ENCODE peak calls at places on chromosomes 3 and 15, in nine cellular contexts. G is CD8-positive, alpha-beta memory T cell; L is ovary; A is psoas muscle; E is cardiac muscle cell; J is heart right ventricle; B is heart left ventricle; M is brain microvascular endothelial cell; O is esophagus muscularis mucosa. P is an unnamed sample.

GRCh38 chr3:51332156-51332555 is 52.9 kb upstream of the MANF start:
- DNase-seq in G (no peak), L (no peak), A (no peak), E (no peak), J (no peak), B (no peak), M (no peak), O (peak), P (no peak)

GRCh38 chr15:67049351-67050044 is 15.9 kb upstream of the SMAD3 start:
- DNase-seq in G (no peak), L (no peak), A (no peak), E (peak), J (no peak), B (no peak), M (peak), O (no peak), P (no peak)

GRCh38 chr15:66364944-66365343 is 8.5 kb upstream of the TIPIN start:
- DNase-seq in G (no peak), L (no peak), A (no peak), E (no peak), J (no peak), B (no peak), M (no peak), O (no peak), P (no peak)

GRCh38 chr3:183980408-183980807 is 37.3 kb downstream of the ABCC5 start:
- DNase-seq in G (no peak), L (no peak), A (peak), E (no peak), J (no peak), B (no peak), M (no peak), O (no peak), P (no peak)

GRCh38 chr3:179666436-179667035 is 13.7 kb downstream of the USP13 start:
- DNase-seq in G (no peak), L (peak), A (peak), E (peak), J (peak), B (peak), M (no peak), O (no peak), P (no peak)

GRCh38 chr3:175411405-175411804 is 552.3 kb downstream of the NAALADL2 start:
- DNase-seq in G (no peak), L (no peak), A (no peak), E (no peak), J (no peak), B (no peak), M (no peak), O (no peak), P (no peak)

GRCh38 chr15:38768970-38769369 is 204.4 kb upstream of the RASGRP1 start:
- DNase-seq in G (no peak), L (peak), A (peak), E (peak), J (no peak), B (no peak), M (peak), O (no peak), P (no peak)

GRCh38 chr3:46895204-46895660 is 17.7 kb downstream of the PTH1R start:
- DNase-seq in G (peak), L (peak), A (peak), E (peak), J (peak), B (peak), M (peak), O (no peak), P (peak)

GRCh38 chr3:137035631-137036030 is 77.8 kb downstream of the IL20RB start:
- DNase-seq in G (no peak), L (no peak), A (no peak), E (peak), J (no peak), B (no peak), M (peak), O (no peak), P (no peak)

GRCh38 chr3:113166719-113167492 is 44.5 kb upstream of the BOC start:
- DNase-seq in G (no peak), L (peak), A (peak), E (peak), J (peak), B (no peak), M (no peak), O (peak), P (no peak)

GRCh38 chr3:113169876-113170452 is 41.4 kb upstream of the BOC start:
- DNase-seq in G (no peak), L (no peak), A (no peak), E (no peak), J (no peak), B (no peak), M (no peak), O (peak), P (no peak)

GRCh38 chr3:113165841-113166240 is 45.5 kb upstream of the BOC start:
- DNase-seq in G (no peak), L (no peak), A (no peak), E (peak), J (no peak), B (no peak), M (no peak), O (peak), P (no peak)

GRCh38 chr3:113167929-113168771 is 43.2 kb upstream of the BOC start:
- DNase-seq in G (no peak), L (no peak), A (no peak), E (no peak), J (no peak), B (no peak), M (no peak), O (peak), P (no peak)

DNA sequence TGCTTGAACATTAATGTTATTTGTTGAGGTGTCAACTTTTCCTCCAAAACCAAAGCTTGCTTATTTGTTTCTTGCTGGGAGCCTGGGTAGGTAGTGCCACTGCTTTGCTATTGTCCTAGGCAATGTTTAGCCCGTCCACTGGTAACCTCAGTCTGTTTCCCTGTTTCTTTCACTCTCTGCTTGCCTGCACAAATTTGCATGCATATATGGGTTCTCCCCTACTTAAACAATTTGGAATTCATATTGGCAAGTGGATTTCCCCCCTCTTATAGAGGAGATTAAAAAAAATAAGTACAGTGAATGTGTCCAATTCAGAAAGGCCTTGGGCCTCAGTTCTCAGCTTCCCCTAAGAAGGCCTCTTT is 45.0 kb upstream of the BOC start:
- DNase-seq in G (no peak), L (no peak), A (no peak), E (no peak), J (no peak), B (no peak), M (no peak), O (peak), P (no peak)
- H3K27ac ChIP-seq in G (no peak), L (no peak), A (peak), E (peak), J (peak), B (no peak), M (no peak), O (peak), P (no peak)

DNA sequence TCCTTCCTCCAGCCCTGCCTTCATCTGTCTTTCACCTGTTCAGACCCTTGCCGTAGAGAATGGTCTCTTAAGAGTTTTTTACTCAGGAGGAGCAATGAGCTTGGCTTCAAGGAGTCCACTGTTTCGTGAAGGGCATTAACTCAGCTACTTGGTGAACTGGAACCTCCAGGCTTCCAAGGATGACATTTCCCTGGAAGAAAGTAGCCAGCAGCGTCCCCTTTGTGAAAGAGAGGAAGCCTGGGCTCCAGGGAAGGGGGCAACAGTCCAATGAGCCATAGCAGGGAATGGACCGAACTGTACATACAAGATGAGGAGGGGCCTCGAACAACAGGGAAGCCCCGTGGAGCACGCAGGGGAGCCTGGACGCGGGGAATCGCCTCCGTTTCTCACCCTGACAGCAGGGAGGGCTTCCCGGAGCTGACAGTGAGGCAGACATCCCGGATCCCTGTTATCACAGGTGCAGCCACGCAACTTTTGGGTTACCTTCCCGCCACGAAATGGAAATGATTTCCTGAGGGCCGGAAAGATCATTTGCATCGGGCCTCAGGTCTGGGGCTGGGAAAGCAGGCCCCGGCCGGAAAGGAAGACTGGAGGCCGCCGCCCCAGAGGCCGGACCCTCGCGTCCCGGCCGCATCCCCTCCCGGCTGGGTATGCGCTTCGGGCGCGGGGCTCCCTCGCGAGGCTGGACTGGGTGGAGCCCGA is 514 bp upstream of the SPINT1 start:
- DNase-seq in G (no peak), L (no peak), A (no peak), E (no peak), J (no peak), B (no peak), M (no peak), O (no peak), P (no peak)
- H3K27ac ChIP-seq in G (no peak), L (no peak), A (no peak), E (no peak), J (no peak), B (no peak), M (no peak), O (no peak), P (no peak)

DNA sequence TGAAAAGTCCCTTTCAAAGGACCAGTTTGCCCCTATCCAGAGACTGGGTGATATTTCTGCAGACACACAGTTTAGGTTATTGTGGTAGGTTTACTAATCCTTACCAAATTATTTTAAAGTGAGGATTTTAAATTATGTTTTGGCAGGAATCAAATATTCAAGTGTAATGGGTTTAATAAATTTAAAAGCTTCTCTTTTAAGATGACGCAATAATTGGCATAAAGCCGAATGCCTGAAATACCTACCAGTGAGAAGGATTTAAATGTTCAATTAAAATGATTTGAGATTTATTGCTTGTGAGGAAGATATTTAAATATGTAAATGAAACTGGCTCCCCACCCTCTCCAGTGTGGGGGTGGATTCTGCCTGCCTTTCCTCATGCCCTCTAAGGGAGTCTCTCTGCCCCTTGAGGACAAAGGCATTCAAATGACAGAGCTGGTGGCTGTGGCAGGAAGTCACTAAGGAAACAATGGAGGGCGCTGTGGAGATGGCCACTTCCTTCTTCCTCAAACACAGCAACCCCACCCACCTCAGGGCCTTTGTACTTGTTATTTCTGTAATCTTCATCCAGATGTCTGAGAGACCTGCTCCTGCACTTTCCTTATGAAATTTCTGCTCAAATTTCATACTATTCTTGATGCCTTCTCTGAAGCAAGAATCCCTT is 131.7 kb downstream of the TNIK start:
- DNase-seq in G (peak), L (no peak), A (no peak), E (peak), J (no peak), B (no peak), M (no peak), O (no peak), P (no peak)
- H3K27ac ChIP-seq in G (no peak), L (no peak), A (peak), E (no peak), J (peak), B (no peak), M (no peak), O (peak), P (no peak)

GRCh38 chr3:129617381-129618185 is 11.1 kb upstream of the PLXND1 start:
- DNase-seq in G (no peak), L (no peak), A (no peak), E (no peak), J (peak), B (no peak), M (no peak), O (no peak), P (no peak)
- H3K27ac ChIP-seq in G (no peak), L (no peak), A (peak), E (no peak), J (peak), B (no peak), M (no peak), O (peak), P (no peak)

GRCh38 chr3:56860948-56861347 is 59.2 kb upstream of the ARHGEF3 start:
- DNase-seq in G (no peak), L (no peak), A (no peak), E (no peak), J (no peak), B (no peak), M (no peak), O (no peak), P (no peak)
- H3K27ac ChIP-seq in G (no peak), L (no peak), A (no peak), E (no peak), J (no peak), B (no peak), M (no peak), O (no peak), P (no peak)

GRCh38 chr3:148950806-148951205 is 40.5 kb upstream of the GYG1 start:
- DNase-seq in G (no peak), L (no peak), A (no peak), E (no peak), J (no peak), B (no peak), M (no peak), O (no peak), P (peak)

GRCh38 chr3:148955544-148956346 is 35.6 kb upstream of the GYG1 start:
- DNase-seq in G (peak), L (peak), A (peak), E (peak), J (peak), B (peak), M (peak), O (no peak), P (peak)

GRCh38 chr3:148954981-148955380 is 36.4 kb upstream of the GYG1 start:
- DNase-seq in G (no peak), L (no peak), A (no peak), E (no peak), J (no peak), B (no peak), M (no peak), O (no peak), P (no peak)

GRCh38 chr3:148951599-148952361 is 39.6 kb upstream of the GYG1 start:
- DNase-seq in G (no peak), L (no peak), A (no peak), E (no peak), J (no peak), B (no peak), M (no peak), O (no peak), P (no peak)

DNA sequence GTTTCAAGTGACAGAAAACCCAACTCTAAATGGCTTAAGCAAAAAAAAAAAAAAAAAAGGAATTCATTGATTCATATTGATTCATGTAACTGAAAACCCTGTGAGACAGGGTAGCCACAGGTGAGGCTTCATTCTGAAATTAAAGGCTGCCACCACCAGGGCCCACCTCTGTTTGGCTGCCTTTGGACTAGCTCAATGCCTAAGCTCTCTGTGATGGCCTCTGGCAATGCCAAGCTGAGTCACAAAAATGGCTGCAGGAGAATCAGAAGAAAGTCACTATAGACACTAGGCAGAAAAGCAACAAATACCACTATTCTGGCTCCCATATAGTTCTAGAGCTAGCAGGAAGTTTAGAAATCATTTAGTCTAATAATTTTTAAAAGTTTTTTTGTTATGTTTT is 38.2 kb upstream of the GYG1 start:
- DNase-seq in G (no peak), L (no peak), A (no peak), E (no peak), J (no peak), B (no peak), M (no peak), O (no peak), P (no peak)
- H3K27ac ChIP-seq in G (no peak), L (no peak), A (no peak), E (no peak), J (no peak), B (no peak), M (no peak), O (no peak), P (no peak)